ENCODE peak calls at places on chromosomes 7 and 10, in eight cellular contexts. One of them, this sample, is unnamed.
A peak's percentile ranks its signal among the peaks of the same experiment; 100 is the strongest.

GRCh38 chr7:3649678-3650445 is 348.8 kb downstream of the SDK1 start:
- DNase-seq in A673: no peak
- DNase-seq in retina: no peak
- DNase-seq in hypothalamus: no peak
- DNase-seq in osteocyte: no peak
- DNase-seq in transverse colon: no peak
- DNase-seq in GM23338: no peak
- DNase-seq in IMR-90: peak; percentile 21
- DNase-seq in this sample: no peak

GRCh38 chr7:42699415-42700178 is 212.3 kb downstream of the C7orf25 start:
- DNase-seq in A673: no peak
- DNase-seq in retina: no peak
- DNase-seq in hypothalamus: no peak
- DNase-seq in osteocyte: no peak
- DNase-seq in transverse colon: no peak
- DNase-seq in GM23338: no peak
- DNase-seq in IMR-90: no peak
- DNase-seq in this sample: no peak

GRCh38 chr10:24947304-24948097 is 4.9 kb downstream of the PRTFDC1 start:
- DNase-seq in A673: peak; percentile 63
- DNase-seq in retina: no peak
- DNase-seq in hypothalamus: no peak
- DNase-seq in osteocyte: no peak
- DNase-seq in transverse colon: no peak
- DNase-seq in GM23338: no peak
- DNase-seq in IMR-90: peak; percentile 73
- DNase-seq in this sample: no peak

GRCh38 chr7:67470256-67470751 is 473.7 kb downstream of the TYW1 start:
- DNase-seq in A673: no peak
- DNase-seq in retina: peak; percentile 70
- DNase-seq in hypothalamus: peak; percentile 22
- DNase-seq in osteocyte: no peak
- DNase-seq in transverse colon: no peak
- DNase-seq in GM23338: no peak
- DNase-seq in IMR-90: no peak
- DNase-seq in this sample: no peak

GRCh38 chr7:10122573-10123100 is 851.0 kb upstream of the PHF14 start:
- DNase-seq in A673: no peak
- DNase-seq in retina: peak; percentile 78
- DNase-seq in hypothalamus: peak; percentile 48
- DNase-seq in osteocyte: no peak
- DNase-seq in transverse colon: no peak
- DNase-seq in GM23338: peak; percentile 22
- DNase-seq in IMR-90: no peak
- DNase-seq in this sample: peak; percentile 89

GRCh38 chr7:139725077-139725476 is 52.7 kb downstream of the HIPK2 start:
- DNase-seq in A673: no peak
- DNase-seq in retina: no peak
- DNase-seq in hypothalamus: no peak
- DNase-seq in osteocyte: no peak
- DNase-seq in transverse colon: peak; percentile 32
- DNase-seq in GM23338: no peak
- DNase-seq in IMR-90: peak; percentile 90
- DNase-seq in this sample: peak; percentile 59

GRCh38 chr10:119306514-119306951 is 99.2 kb downstream of the GRK5 start:
- DNase-seq in A673: no peak
- DNase-seq in retina: no peak
- DNase-seq in hypothalamus: no peak
- DNase-seq in osteocyte: no peak
- DNase-seq in transverse colon: peak; percentile 76
- DNase-seq in GM23338: no peak
- DNase-seq in IMR-90: no peak
- DNase-seq in this sample: no peak

GRCh38 chr7:122616951-122617350 is 82.0 kb downstream of the RNF133 start:
- DNase-seq in A673: no peak
- DNase-seq in retina: no peak
- DNase-seq in hypothalamus: no peak
- DNase-seq in osteocyte: no peak
- DNase-seq in transverse colon: no peak
- DNase-seq in GM23338: no peak
- DNase-seq in IMR-90: no peak
- DNase-seq in this sample: no peak

GRCh38 chr10:60206735-60207134 is 182.9 kb downstream of the ANK3 start:
- DNase-seq in A673: no peak
- DNase-seq in retina: no peak
- DNase-seq in hypothalamus: no peak
- DNase-seq in osteocyte: no peak
- DNase-seq in transverse colon: peak; percentile 72
- DNase-seq in GM23338: no peak
- DNase-seq in IMR-90: peak; percentile 6
- DNase-seq in this sample: no peak

GRCh38 chr7:27173412-27174076 is 576 bp downstream of the HOXA10 start:
- DNase-seq in A673: no peak
- DNase-seq in retina: no peak
- DNase-seq in hypothalamus: no peak
- DNase-seq in osteocyte: no peak
- DNase-seq in transverse colon: peak; percentile 34
- DNase-seq in GM23338: peak; percentile 48
- DNase-seq in IMR-90: no peak
- DNase-seq in this sample: no peak

GRCh38 chr10:100341953-100342626 is 4.9 kb upstream of the SCD start:
- DNase-seq in A673: peak; percentile 75
- DNase-seq in retina: peak; percentile 58
- DNase-seq in hypothalamus: no peak
- DNase-seq in osteocyte: no peak
- DNase-seq in transverse colon: peak; percentile 68
- DNase-seq in GM23338: peak; percentile 83
- DNase-seq in IMR-90: peak; percentile 60
- DNase-seq in this sample: peak; percentile 80

GRCh38 chr10:87500646-87501048 is 4.0 kb upstream of the MINPP1 start:
- DNase-seq in A673: peak; percentile 17
- DNase-seq in retina: no peak
- DNase-seq in hypothalamus: no peak
- DNase-seq in osteocyte: no peak
- DNase-seq in transverse colon: no peak
- DNase-seq in GM23338: no peak
- DNase-seq in IMR-90: no peak
- DNase-seq in this sample: peak; percentile 20

GRCh38 chr10:117504601-117505000 is 37.9 kb upstream of the EMX2 start:
- DNase-seq in A673: no peak
- DNase-seq in retina: no peak
- DNase-seq in hypothalamus: no peak
- DNase-seq in osteocyte: no peak
- DNase-seq in transverse colon: no peak
- DNase-seq in GM23338: no peak
- DNase-seq in IMR-90: no peak
- DNase-seq in this sample: no peak

GRCh38 chr10:108632044-108632443 is 1291.3 kb downstream of the XPNPEP1 start:
- DNase-seq in A673: peak; percentile 40
- DNase-seq in retina: peak; percentile 25
- DNase-seq in hypothalamus: no peak
- DNase-seq in osteocyte: no peak
- DNase-seq in transverse colon: no peak
- DNase-seq in GM23338: no peak
- DNase-seq in IMR-90: no peak
- DNase-seq in this sample: peak; percentile 72

GRCh38 chr10:78819361-78820006 is 249.3 kb upstream of the ZMIZ1 start:
- DNase-seq in A673: no peak
- DNase-seq in retina: no peak
- DNase-seq in hypothalamus: no peak
- DNase-seq in osteocyte: no peak
- DNase-seq in transverse colon: no peak
- DNase-seq in GM23338: no peak
- DNase-seq in IMR-90: no peak
- DNase-seq in this sample: no peak

GRCh38 chr7:46068159-46068558 is 147.1 kb upstream of the IGFBP3 start:
- DNase-seq in A673: no peak
- DNase-seq in retina: no peak
- DNase-seq in hypothalamus: no peak
- DNase-seq in osteocyte: no peak
- DNase-seq in transverse colon: no peak
- DNase-seq in GM23338: no peak
- DNase-seq in IMR-90: no peak
- DNase-seq in this sample: no peak

GRCh38 chr10:87546221-87546620 is 41.5 kb downstream of the MINPP1 start:
- DNase-seq in A673: no peak
- DNase-seq in retina: no peak
- DNase-seq in hypothalamus: no peak
- DNase-seq in osteocyte: no peak
- DNase-seq in transverse colon: no peak
- DNase-seq in GM23338: no peak
- DNase-seq in IMR-90: no peak
- DNase-seq in this sample: no peak

GRCh38 chr7:7681936-7682329 is 36.5 kb downstream of the RPA3 start:
- DNase-seq in A673: no peak
- DNase-seq in retina: no peak
- DNase-seq in hypothalamus: no peak
- DNase-seq in osteocyte: no peak
- DNase-seq in transverse colon: no peak
- DNase-seq in GM23338: no peak
- DNase-seq in IMR-90: no peak
- DNase-seq in this sample: peak; percentile 39

GRCh38 chr10:70991140-70992124 is 103.1 kb upstream of the PCBD1 start:
- DNase-seq in A673: no peak
- DNase-seq in retina: no peak
- DNase-seq in hypothalamus: no peak
- DNase-seq in osteocyte: no peak
- DNase-seq in transverse colon: no peak
- DNase-seq in GM23338: no peak
- DNase-seq in IMR-90: no peak
- DNase-seq in this sample: no peak

GRCh38 chr7:146554568-146554967 is 438.0 kb downstream of the CNTNAP2 start:
- DNase-seq in A673: no peak
- DNase-seq in retina: no peak
- DNase-seq in hypothalamus: no peak
- DNase-seq in osteocyte: no peak
- DNase-seq in transverse colon: no peak
- DNase-seq in GM23338: no peak
- DNase-seq in IMR-90: no peak
- DNase-seq in this sample: no peak

GRCh38 chr7:44665531-44666213 is 59.2 kb downstream of the OGDH start:
- DNase-seq in A673: no peak
- DNase-seq in retina: no peak
- DNase-seq in hypothalamus: no peak
- DNase-seq in osteocyte: no peak
- DNase-seq in transverse colon: no peak
- DNase-seq in GM23338: no peak
- DNase-seq in IMR-90: peak; percentile 76
- DNase-seq in this sample: no peak

GRCh38 chr10:70799124-70799523 is 13.9 kb upstream of the TBATA start:
- DNase-seq in A673: no peak
- DNase-seq in retina: no peak
- DNase-seq in hypothalamus: no peak
- DNase-seq in osteocyte: no peak
- DNase-seq in transverse colon: no peak
- DNase-seq in GM23338: no peak
- DNase-seq in IMR-90: no peak
- DNase-seq in this sample: no peak

GRCh38 chr7:34320412-34320811 is 337.6 kb upstream of the NPSR1 start:
- DNase-seq in A673: no peak
- DNase-seq in retina: no peak
- DNase-seq in hypothalamus: no peak
- DNase-seq in osteocyte: no peak
- DNase-seq in transverse colon: no peak
- DNase-seq in GM23338: no peak
- DNase-seq in IMR-90: no peak
- DNase-seq in this sample: no peak

GRCh38 chr7:137986252-137987010 is 15.5 kb downstream of the CREB3L2 start:
- DNase-seq in A673: no peak
- DNase-seq in retina: no peak
- DNase-seq in hypothalamus: no peak
- DNase-seq in osteocyte: no peak
- DNase-seq in transverse colon: peak; percentile 38
- DNase-seq in GM23338: no peak
- DNase-seq in IMR-90: peak; percentile 90
- DNase-seq in this sample: no peak

GRCh38 chr7:26657139-26657753 is 207.1 kb downstream of the SKAP2 start:
- DNase-seq in A673: no peak
- DNase-seq in retina: no peak
- DNase-seq in hypothalamus: no peak
- DNase-seq in osteocyte: no peak
- DNase-seq in transverse colon: no peak
- DNase-seq in GM23338: peak; percentile 36
- DNase-seq in IMR-90: no peak
- DNase-seq in this sample: peak; percentile 37

GRCh38 chr7:135923700-135924261 is 53.4 kb downstream of the MTPN start:
- DNase-seq in A673: no peak
- DNase-seq in retina: no peak
- DNase-seq in hypothalamus: no peak
- DNase-seq in osteocyte: no peak
- DNase-seq in transverse colon: no peak
- DNase-seq in GM23338: no peak
- DNase-seq in IMR-90: peak; percentile 96
- DNase-seq in this sample: no peak

GRCh38 chr7:74032191-74032490 is 4.2 kb downstream of the ELN start:
- DNase-seq in A673: peak; percentile 70
- DNase-seq in retina: no peak
- DNase-seq in hypothalamus: no peak
- DNase-seq in osteocyte: no peak
- DNase-seq in transverse colon: no peak
- DNase-seq in GM23338: no peak
- DNase-seq in IMR-90: peak; percentile 77
- DNase-seq in this sample: no peak

GRCh38 chr7:86956567-86956966 is 102.9 kb downstream of the ELAPOR2 start:
- DNase-seq in A673: no peak
- DNase-seq in retina: no peak
- DNase-seq in hypothalamus: no peak
- DNase-seq in osteocyte: no peak
- DNase-seq in transverse colon: no peak
- DNase-seq in GM23338: no peak
- DNase-seq in IMR-90: no peak
- DNase-seq in this sample: no peak

GRCh38 chr10:90862908-90863514 is 5.2 kb upstream of the HTR7 start:
- DNase-seq in A673: peak; percentile 46
- DNase-seq in retina: peak; percentile 17
- DNase-seq in hypothalamus: no peak
- DNase-seq in osteocyte: no peak
- DNase-seq in transverse colon: no peak
- DNase-seq in GM23338: peak; percentile 47
- DNase-seq in IMR-90: peak; percentile 47
- DNase-seq in this sample: peak; percentile 21

GRCh38 chr10:86339226-86339865 is 27.2 kb downstream of the GRID1 start:
- DNase-seq in A673: no peak
- DNase-seq in retina: no peak
- DNase-seq in hypothalamus: no peak
- DNase-seq in osteocyte: no peak
- DNase-seq in transverse colon: no peak
- DNase-seq in GM23338: no peak
- DNase-seq in IMR-90: no peak
- DNase-seq in this sample: no peak

GRCh38 chr10:25261571-25261970 is 86.8 kb downstream of the GPR158 start:
- DNase-seq in A673: no peak
- DNase-seq in retina: no peak
- DNase-seq in hypothalamus: no peak
- DNase-seq in osteocyte: no peak
- DNase-seq in transverse colon: no peak
- DNase-seq in GM23338: no peak
- DNase-seq in IMR-90: no peak
- DNase-seq in this sample: peak; percentile 22

GRCh38 chr10:50358411-50358810 is 107.1 kb upstream of the ASAH2 start:
- DNase-seq in A673: no peak
- DNase-seq in retina: no peak
- DNase-seq in hypothalamus: no peak
- DNase-seq in osteocyte: no peak
- DNase-seq in transverse colon: no peak
- DNase-seq in GM23338: no peak
- DNase-seq in IMR-90: no peak
- DNase-seq in this sample: no peak

GRCh38 chr7:150383710-150384397 is 4.7 kb downstream of the ZNF775 start:
- DNase-seq in A673: no peak
- DNase-seq in retina: peak; percentile 91
- DNase-seq in hypothalamus: peak; percentile 96
- DNase-seq in osteocyte: no peak
- DNase-seq in transverse colon: peak; percentile 87
- DNase-seq in GM23338: peak; percentile 97
- DNase-seq in IMR-90: no peak
- DNase-seq in this sample: peak; percentile 99

This sample was measured in NCI-H82.